ENCODE peak calls at places on chromosomes 6 and 20, in four cellular contexts. T, Y, G and P are unnamed samples.

GRCh38 chr6:166907871-166908806 is 48.2 kb downstream of the RNASET2 start:
- DNase-seq in T (no peak), Y (no peak), G (peak; percentile 27), P (no peak)

GRCh38 chr6:6409397-6410030 is 89.1 kb upstream of the F13A1 start:
- DNase-seq in T (no peak), Y (no peak), G (no peak), P (no peak)

GRCh38 chr6:134217110-134217509 is 100.8 kb downstream of the SGK1 start:
- DNase-seq in T (no peak), Y (no peak), G (no peak), P (no peak)

GRCh38 chr6:28224131-28225055 is 682 bp upstream of the ZSCAN9 start:
- DNase-seq in T (no peak), Y (no peak), G (no peak), P (no peak)

GRCh38 chr6:67073938-67074337 is 1366.9 kb upstream of the EYS start:
- DNase-seq in T (no peak), Y (no peak), G (no peak), P (no peak)

GRCh38 chr6:62707156-62707555 is 421.1 kb upstream of the KHDRBS2 start:
- DNase-seq in T (no peak), Y (no peak), G (peak; percentile 8), P (no peak)

GRCh38 chr20:52404676-52405075 is 213.1 kb upstream of the ZFP64 start:
- DNase-seq in T (no peak), Y (no peak), G (no peak), P (no peak)

GRCh38 chr6:40957616-40958492 is 81.2 kb downstream of the UNC5CL start:
- DNase-seq in T (peak; percentile 8), Y (no peak), G (peak; percentile 88), P (no peak)

GRCh38 chr20:50224553-50225255 is 34.1 kb downstream of the CEBPB start:
- DNase-seq in T (peak; percentile 63), Y (peak; percentile 39), G (no peak), P (no peak)

GRCh38 chr20:32515631-32516101 is 69.5 kb downstream of the NOL4L start:
- DNase-seq in T (no peak), Y (no peak), G (no peak), P (no peak)
- TF ChIP-seq MYC in T (no peak), Y (no peak), G (no peak), P (no peak)

DNA sequence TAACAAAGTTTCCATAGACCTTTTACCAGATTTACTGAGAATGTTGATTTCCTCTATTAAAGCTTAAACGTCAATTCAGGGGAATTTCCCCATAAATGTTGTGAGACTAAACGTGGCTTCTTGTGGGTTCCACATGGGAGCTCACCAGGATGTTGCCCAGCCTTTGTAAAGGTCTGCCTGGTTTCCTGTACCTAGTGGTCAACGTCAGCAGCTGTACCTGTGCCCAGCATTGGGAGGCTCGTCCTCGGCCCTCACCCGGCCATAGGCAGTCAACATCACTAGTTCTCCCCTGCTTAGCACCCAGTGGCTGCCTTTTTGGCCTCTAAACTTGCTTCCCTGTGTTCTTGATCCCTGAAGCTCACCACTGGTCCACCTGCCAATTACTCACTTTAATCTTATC is 22.1 kb upstream of the CD83 start:
- DNase-seq in T (no peak), Y (no peak), G (no peak), P (no peak)
- TF ChIP-seq POLR2AphosphoS5 in T (no peak), Y (no peak), G (no peak), P (no peak)

GRCh38 chr20:58310291-58310782 is 822 bp downstream of the RAB22A start:
- DNase-seq in T (peak; percentile 57), Y (no peak), G (peak; percentile 57), P (no peak)
- TF ChIP-seq MYC in T (no peak), Y (no peak), G (no peak), P (no peak)

GRCh38 chr20:62298577-62299249 is 4.1 kb upstream of the ADRM1 start:
- DNase-seq in T (no peak), Y (no peak), G (no peak), P (no peak)
- TF ChIP-seq POLR2AphosphoS5 in T (no peak), Y (no peak), G (no peak), P (no peak)

DNA sequence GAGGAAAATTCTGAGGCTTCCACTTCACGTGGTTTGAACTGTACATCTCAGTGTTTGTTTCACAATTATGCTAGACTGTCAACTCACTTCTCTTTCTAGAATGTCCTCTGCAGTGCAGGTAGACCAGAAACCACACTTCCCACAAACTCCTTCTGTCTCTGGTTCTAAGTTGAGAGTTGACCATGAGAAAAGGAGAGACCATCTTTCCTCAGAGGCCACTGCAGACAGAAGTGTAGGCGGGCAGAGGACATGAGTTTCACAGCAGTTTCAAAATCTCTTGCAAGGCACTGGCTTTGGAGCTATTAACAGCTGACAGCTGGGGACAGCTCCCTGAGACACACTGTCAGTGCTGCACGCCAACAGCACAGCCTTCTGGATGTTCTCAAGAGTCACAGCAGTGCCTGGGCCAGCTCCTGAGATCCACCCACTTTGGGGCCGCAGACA is 55.4 kb upstream of the MOXD1 start:
- DNase-seq in T (no peak), Y (no peak), G (no peak), P (peak; percentile 90)
- TF ChIP-seq MYC in T (no peak), Y (no peak), G (no peak), P (no peak)

GRCh38 chr6:11486486-11486885 is 51.1 kb upstream of the TMEM170B start:
- DNase-seq in T (no peak), Y (no peak), G (no peak), P (no peak)

GRCh38 chr6:11485261-11485660 is 52.3 kb upstream of the TMEM170B start:
- DNase-seq in T (peak; percentile 16), Y (no peak), G (no peak), P (no peak)

GRCh38 chr6:11486051-11486450 is 51.5 kb upstream of the TMEM170B start:
- DNase-seq in T (no peak), Y (no peak), G (no peak), P (no peak)

GRCh38 chr6:11482616-11483015 is 54.9 kb upstream of the TMEM170B start:
- DNase-seq in T (no peak), Y (no peak), G (no peak), P (no peak)

GRCh38 chr6:11484441-11484840 is 53.1 kb upstream of the TMEM170B start:
- DNase-seq in T (no peak), Y (no peak), G (no peak), P (no peak)
- TF ChIP-seq POLR2AphosphoS5 in T (no peak), Y (no peak), G (no peak), P (no peak)